ENCODE peak calls at places on chromosome 3, in nine cellular contexts. K is heart right ventricle; N is ovary; R is Right ventricle myocardium inferior; W is cerebellum; V is iPS DF 6.9; Z is activated CD8-positive, alpha-beta memory T cell treated with anti-CD3 and anti-CD28 coated beads, Interleukin-2, amount 50 U/mL, for 4 hours; I is choroid plexus epithelial cell; B is nephron progenitor cell. F is an unnamed sample.
A peak's percentile ranks its signal among the peaks of the same experiment; 100 is the strongest.

GRCh38 chr3:29565236-29565635 is 284.4 kb downstream of the RBMS3 start:
- DNase-seq in K (no peak), N (no peak), R (no peak), W (no peak), V (no peak), Z (no peak), I (peak; percentile 64), B (no peak), F (no peak)

GRCh38 chr3:151003024-151003771 is 30.7 kb upstream of the CLRN1 start:
- DNase-seq in K (no peak), N (no peak), R (no peak), W (no peak), V (no peak), Z (no peak), I (peak; percentile 54), B (no peak), F (peak; percentile 20)

GRCh38 chr3:32334675-32335074 is 57.0 kb upstream of the CMTM7 start:
- DNase-seq in K (no peak), N (no peak), R (no peak), W (no peak), V (no peak), Z (peak; percentile 32), I (no peak), B (no peak), F (peak; percentile 9)

GRCh38 chr3:127820221-127820870 is 2.0 kb downstream of the MGLL start:
- DNase-seq in K (no peak), N (no peak), R (no peak), W (peak; percentile 36), V (no peak), Z (no peak), I (peak; percentile 62), B (no peak), F (peak; percentile 24)

GRCh38 chr3:52679139-52679538 is 6.6 kb downstream of the PBRM1 start:
- DNase-seq in K (no peak), N (no peak), R (no peak), W (no peak), V (no peak), Z (no peak), I (peak; percentile 48), B (no peak), F (no peak)

GRCh38 chr3:118986734-118987133 is 47.9 kb downstream of the IGSF11 start:
- DNase-seq in K (no peak), N (no peak), R (no peak), W (no peak), V (no peak), Z (no peak), I (no peak), B (no peak), F (no peak)

GRCh38 chr3:105503191-105503593 is 136.5 kb downstream of the ALCAM start:
- DNase-seq in K (no peak), N (no peak), R (no peak), W (no peak), V (no peak), Z (no peak), I (peak; percentile 48), B (no peak), F (no peak)

GRCh38 chr3:99929409-99930139 is 111.9 kb downstream of the CMSS1 start:
- DNase-seq in K (peak; percentile 23), N (no peak), R (no peak), W (peak; percentile 53), V (no peak), Z (no peak), I (peak; percentile 69), B (no peak), F (peak; percentile 40)

GRCh38 chr3:158713094-158713499 is 19.2 kb downstream of the RARRES1 start:
- DNase-seq in K (no peak), N (no peak), R (no peak), W (no peak), V (no peak), Z (no peak), I (peak; percentile 97), B (no peak), F (no peak)

GRCh38 chr3:11522398-11522715 is 121.4 kb downstream of the VGLL4 start:
- DNase-seq in K (no peak), N (no peak), R (no peak), W (no peak), V (no peak), Z (no peak), I (peak; percentile 70), B (no peak), F (peak; percentile 38)

GRCh38 chr3:9862391-9863235 is 17.4 kb downstream of the CIDEC start:
- DNase-seq in K (peak; percentile 77), N (peak; percentile 78), R (peak; percentile 84), W (peak; percentile 25), V (no peak), Z (peak; percentile 35), I (peak; percentile 65), B (peak; percentile 84), F (peak; percentile 44)

GRCh38 chr3:142274908-142275307 is 49.5 kb upstream of the GK5 start:
- DNase-seq in K (no peak), N (no peak), R (no peak), W (no peak), V (no peak), Z (no peak), I (peak; percentile 23), B (no peak), F (no peak)

GRCh38 chr3:128619146-128619890 is 31.3 kb downstream of the RPN1 start:
- DNase-seq in K (no peak), N (no peak), R (no peak), W (no peak), V (no peak), Z (no peak), I (peak; percentile 90), B (no peak), F (peak; percentile 97)

GRCh38 chr3:111915905-111916304 is 56.8 kb downstream of the PHLDB2 start:
- DNase-seq in K (no peak), N (no peak), R (no peak), W (no peak), V (no peak), Z (no peak), I (peak; percentile 71), B (no peak), F (peak; percentile 55)

GRCh38 chr3:28042095-28042635 is 199.3 kb upstream of the CMC1 start:
- DNase-seq in K (no peak), N (no peak), R (no peak), W (no peak), V (no peak), Z (no peak), I (no peak), B (no peak), F (no peak)

GRCh38 chr3:66206806-66207205 is 14.0 kb upstream of the SLC25A26 start:
- DNase-seq in K (no peak), N (no peak), R (no peak), W (no peak), V (no peak), Z (no peak), I (no peak), B (no peak), F (no peak)

GRCh38 chr3:15467227-15468181 is 40.1 kb downstream of the EAF1 start:
- DNase-seq in K (no peak), N (no peak), R (no peak), W (no peak), V (no peak), Z (no peak), I (no peak), B (no peak), F (no peak)

GRCh38 chr3:149654188-149654601 is 3.6 kb downstream of the WWTR1 start:
- DNase-seq in K (no peak), N (no peak), R (no peak), W (no peak), V (no peak), Z (no peak), I (peak; percentile 35), B (no peak), F (peak; percentile 67)

GRCh38 chr3:133973249-133973980 is 56.3 kb downstream of the SLCO2A1 start:
- DNase-seq in K (no peak), N (no peak), R (no peak), W (no peak), V (no peak), Z (no peak), I (peak; percentile 23), B (no peak), F (no peak)

GRCh38 chr3:14549256-14549931 is 9.3 kb upstream of the GRIP2 start:
- DNase-seq in K (peak; percentile 2), N (no peak), R (no peak), W (no peak), V (no peak), Z (no peak), I (peak; percentile 32), B (no peak), F (no peak)

GRCh38 chr3:10373686-10374261 is 52.9 kb upstream of the SEC13 start:
- DNase-seq in K (no peak), N (no peak), R (no peak), W (no peak), V (no peak), Z (no peak), I (peak; percentile 68), B (no peak), F (peak; percentile 43)

GRCh38 chr3:40975711-40976121 is 223.6 kb upstream of the CTNNB1 start:
- DNase-seq in K (no peak), N (no peak), R (no peak), W (no peak), V (no peak), Z (no peak), I (peak; percentile 61), B (no peak), F (no peak)

GRCh38 chr3:63847718-63848450 is 15.7 kb downstream of the THOC7 start:
- DNase-seq in K (no peak), N (no peak), R (no peak), W (no peak), V (no peak), Z (no peak), I (no peak), B (no peak), F (no peak)

GRCh38 chr3:95271330-95271729 is 1208.5 kb downstream of the NSUN3 start:
- DNase-seq in K (no peak), N (no peak), R (no peak), W (no peak), V (no peak), Z (no peak), I (no peak), B (no peak), F (no peak)

GRCh38 chr3:173078525-173078924 is 62.5 kb downstream of the SPATA16 start:
- DNase-seq in K (no peak), N (no peak), R (no peak), W (no peak), V (no peak), Z (no peak), I (no peak), B (no peak), F (no peak)

GRCh38 chr3:10198761-10199688 is 34.3 kb downstream of the IRAK2 start:
- DNase-seq in K (no peak), N (no peak), R (no peak), W (no peak), V (no peak), Z (peak; percentile 68), I (peak; percentile 79), B (no peak), F (peak; percentile 47)

GRCh38 chr3:150765949-150766720 is 3.2 kb upstream of the SIAH2 start:
- DNase-seq in K (no peak), N (no peak), R (no peak), W (no peak), V (no peak), Z (no peak), I (peak; percentile 60), B (no peak), F (peak; percentile 68)

GRCh38 chr3:67037615-67038014 is 39.5 kb downstream of the KBTBD8 start:
- DNase-seq in K (no peak), N (no peak), R (no peak), W (no peak), V (no peak), Z (no peak), I (peak; percentile 64), B (no peak), F (peak; percentile 54)

GRCh38 chr3:27644936-27645335 is 77.2 kb downstream of the EOMES start:
- DNase-seq in K (no peak), N (no peak), R (no peak), W (no peak), V (no peak), Z (no peak), I (no peak), B (no peak), F (no peak)

GRCh38 chr3:24493951-24494615 is 567 bp downstream of the THRB start:
- DNase-seq in K (peak; percentile 84), N (peak; percentile 51), R (peak; percentile 91), W (peak; percentile 9), V (no peak), Z (no peak), I (peak; percentile 38), B (peak; percentile 38), F (no peak)

GRCh38 chr3:135800071-135800549 is 165.4 kb upstream of the PPP2R3A start:
- DNase-seq in K (no peak), N (no peak), R (no peak), W (no peak), V (no peak), Z (no peak), I (no peak), B (no peak), F (no peak)